ENCODE peak calls at places on chromosome 2, in seven cellular contexts. K, N, X, C, S, W and J are unnamed samples.

GRCh38 chr2:3766824-3767223 is 63.4 kb downstream of the DCDC2C start:
- DNase-seq in K (no peak), N (no peak), X (no peak), C (no peak), S (no peak), W (no peak), J (no peak)

GRCh38 chr2:100427627-100428258 is 10.3 kb upstream of the CHST10 start:
- DNase-seq in K (no peak), N (no peak), X (peak), C (peak), S (peak), W (peak), J (no peak)

GRCh38 chr2:210591663-210592062 is 35.3 kb downstream of the CPS1 start:
- DNase-seq in K (no peak), N (no peak), X (no peak), C (no peak), S (no peak), W (no peak), J (no peak)

GRCh38 chr2:180003566-180003965 is 3.5 kb downstream of the CWC22 start:
- DNase-seq in K (no peak), N (no peak), X (no peak), C (no peak), S (no peak), W (no peak), J (no peak)

GRCh38 chr2:166417669-166418068 is 41.9 kb upstream of the SCN9A start:
- DNase-seq in K (no peak), N (no peak), X (no peak), C (peak), S (no peak), W (no peak), J (peak)

GRCh38 chr2:189131986-189132385 is 47.6 kb downstream of the COL5A2 start:
- DNase-seq in K (no peak), N (no peak), X (no peak), C (no peak), S (no peak), W (no peak), J (no peak)

GRCh38 chr2:207937818-207938217 is 87.5 kb downstream of the PLEKHM3 start:
- DNase-seq in K (no peak), N (no peak), X (no peak), C (no peak), S (no peak), W (no peak), J (peak)

GRCh38 chr2:85888020-85888744 is 608 bp downstream of the ST3GAL5 start:
- DNase-seq in K (peak), N (no peak), X (no peak), C (peak), S (peak), W (no peak), J (no peak)

GRCh38 chr2:47501374-47502200 is 98.6 kb downstream of the MSH2 start:
- DNase-seq in K (no peak), N (no peak), X (no peak), C (peak), S (no peak), W (no peak), J (no peak)

GRCh38 chr2:33529771-33530481 is 53.5 kb downstream of the RASGRP3 start:
- DNase-seq in K (no peak), N (no peak), X (no peak), C (peak), S (no peak), W (no peak), J (no peak)

GRCh38 chr2:49294225-49294624 is 139.9 kb upstream of the FSHR start:
- DNase-seq in K (no peak), N (no peak), X (no peak), C (no peak), S (no peak), W (no peak), J (no peak)

GRCh38 chr2:19796036-19796703 is 105.6 kb downstream of the TTC32 start:
- DNase-seq in K (no peak), N (no peak), X (no peak), C (no peak), S (no peak), W (no peak), J (no peak)

GRCh38 chr2:88828397-88829137 is 137.1 kb downstream of the RPIA start:
- DNase-seq in K (no peak), N (no peak), X (peak), C (no peak), S (no peak), W (no peak), J (no peak)

DNA sequence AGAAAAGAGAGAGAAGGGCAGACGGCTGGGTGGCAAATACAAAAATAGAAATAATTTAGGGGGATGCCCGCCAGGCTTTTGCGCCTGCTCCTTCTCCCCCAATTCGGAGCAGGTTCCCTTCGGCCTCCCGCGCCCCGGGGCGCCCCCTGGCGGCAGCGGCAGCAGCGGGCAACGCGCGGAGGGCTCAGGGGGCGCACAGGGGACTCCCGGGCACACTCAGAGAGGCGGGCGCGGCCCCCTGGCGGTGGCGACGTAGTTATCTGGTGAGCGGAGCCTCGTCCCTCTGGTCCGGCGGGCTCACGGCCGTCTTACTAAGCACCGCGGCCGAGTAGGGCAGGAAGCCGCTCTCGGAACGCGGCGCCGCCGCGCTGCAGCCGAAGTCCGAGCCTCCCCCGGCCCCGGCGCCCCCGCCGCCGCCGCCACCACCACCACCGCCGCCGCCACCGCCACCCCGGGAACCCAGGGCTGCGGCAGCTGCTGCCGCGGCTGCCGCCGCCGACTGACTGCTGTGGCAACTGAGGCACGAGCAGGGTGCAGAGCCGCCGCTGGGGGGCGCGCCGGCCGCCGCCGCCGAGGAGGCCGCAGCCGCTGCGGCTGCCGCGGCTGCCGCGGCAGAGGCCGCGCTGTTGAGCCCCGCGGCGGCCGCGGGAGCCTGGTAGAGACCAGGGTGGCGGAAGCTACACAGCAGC is 3.8 kb downstream of the EVX2 start:
- DNase-seq in K (no peak), N (no peak), X (no peak), C (peak), S (no peak), W (no peak), J (no peak)
- H3K4me3 ChIP-seq in K (no peak), N (no peak), X (peak), C (peak), S (no peak), W (peak), J (no peak)

GRCh38 chr2:149587950-149588487 is 444 bp upstream of the MMADHC start:
- DNase-seq in K (no peak), N (no peak), X (no peak), C (no peak), S (no peak), W (no peak), J (no peak)
- H3K4me3 ChIP-seq in K (peak), N (peak), X (peak), C (peak), S (peak), W (peak), J (peak)

DNA sequence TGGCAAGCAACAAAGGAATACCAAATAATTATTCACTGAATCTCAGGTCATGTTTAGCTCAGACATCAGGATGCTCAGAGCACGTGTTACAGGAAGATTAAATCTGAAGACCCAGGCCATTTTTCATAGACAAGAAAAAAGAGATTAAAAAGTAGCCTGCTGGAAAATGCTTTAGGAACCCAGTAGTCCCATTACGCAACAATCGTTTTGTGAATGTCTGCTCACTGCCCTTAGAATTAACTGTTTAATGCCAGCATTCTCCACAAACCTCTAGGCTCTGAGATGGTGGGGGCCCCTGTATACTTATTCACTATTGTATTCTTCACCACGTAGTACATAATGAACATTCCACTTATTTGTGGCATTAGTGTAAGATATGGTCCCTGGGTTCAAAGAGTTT is 154.6 kb upstream of the NYAP2 start:
- DNase-seq in K (no peak), N (no peak), X (no peak), C (no peak), S (no peak), W (no peak), J (no peak)
- H3K4me3 ChIP-seq in K (no peak), N (no peak), X (no peak), C (no peak), S (no peak), W (no peak), J (no peak)

GRCh38 chr2:218858671-218859555 is 692 bp upstream of the WNT6 start:
- DNase-seq in K (peak), N (no peak), X (no peak), C (no peak), S (no peak), W (no peak), J (no peak)
- H3K4me3 ChIP-seq in K (no peak), N (peak), X (peak), C (no peak), S (no peak), W (peak), J (peak)

DNA sequence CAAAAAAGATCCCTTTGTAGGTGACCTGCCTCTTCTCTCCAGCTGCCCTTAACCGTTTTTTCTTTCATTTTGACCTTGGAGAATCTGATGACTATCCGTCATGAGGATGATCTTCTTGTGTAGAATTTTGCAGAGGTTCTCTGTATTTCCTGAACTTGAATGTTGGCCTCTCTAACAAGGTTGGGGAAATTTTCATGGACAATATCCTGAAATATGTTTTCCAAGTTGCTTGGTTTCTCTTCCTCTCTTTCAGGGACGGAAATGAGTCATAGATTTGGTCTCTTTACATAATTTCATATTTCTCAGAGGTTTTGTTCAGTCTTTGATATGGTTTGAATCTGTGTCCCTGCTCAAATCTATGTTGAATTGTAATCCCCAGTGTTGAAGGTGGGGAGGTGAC is 34.0 kb downstream of the ZC3H8 start:
- DNase-seq in K (no peak), N (no peak), X (no peak), C (no peak), S (no peak), W (no peak), J (no peak)
- H3K4me3 ChIP-seq in K (no peak), N (no peak), X (no peak), C (no peak), S (no peak), W (no peak), J (no peak)

GRCh38 chr2:150585221-150585971 is 97.9 kb upstream of the RND3 start:
- DNase-seq in K (no peak), N (no peak), X (no peak), C (no peak), S (no peak), W (no peak), J (no peak)
- H3K4me3 ChIP-seq in K (no peak), N (no peak), X (no peak), C (no peak), S (no peak), W (no peak), J (no peak)

DNA sequence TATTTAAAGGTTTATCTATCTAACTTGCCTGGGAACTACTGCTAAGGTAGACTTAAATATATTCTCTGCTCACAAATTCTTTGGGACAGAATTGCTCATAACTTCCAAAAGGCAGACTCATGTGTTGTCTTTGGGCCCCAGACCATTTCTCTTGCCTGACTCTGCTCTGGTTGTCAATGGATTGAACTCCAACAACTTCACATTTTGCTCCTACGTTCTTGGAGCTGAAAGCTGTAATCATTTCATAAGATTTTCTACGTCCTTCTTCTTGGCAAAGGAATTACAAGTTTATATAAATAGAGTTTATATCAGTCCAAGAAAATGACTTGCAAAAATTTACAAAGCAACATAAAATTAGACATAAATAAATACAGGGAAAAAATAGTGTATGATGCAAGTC is 32.9 kb upstream of the PPM1B start:
- DNase-seq in K (no peak), N (no peak), X (no peak), C (no peak), S (no peak), W (no peak), J (no peak)
- H3K4me3 ChIP-seq in K (no peak), N (no peak), X (no peak), C (no peak), S (no peak), W (no peak), J (no peak)

GRCh38 chr2:60456115-60456770 is 97.2 kb downstream of the BCL11A start:
- DNase-seq in K (no peak), N (no peak), X (no peak), C (no peak), S (no peak), W (no peak), J (no peak)

GRCh38 chr2:60453896-60454295 is 99.6 kb downstream of the BCL11A start:
- DNase-seq in K (no peak), N (no peak), X (no peak), C (no peak), S (no peak), W (no peak), J (no peak)

GRCh38 chr2:60447943-60448342 is 105.5 kb downstream of the BCL11A start:
- DNase-seq in K (no peak), N (no peak), X (no peak), C (no peak), S (no peak), W (no peak), J (no peak)

GRCh38 chr2:60450488-60450887 is 103.0 kb downstream of the BCL11A start:
- DNase-seq in K (no peak), N (no peak), X (no peak), C (no peak), S (no peak), W (no peak), J (no peak)

DNA sequence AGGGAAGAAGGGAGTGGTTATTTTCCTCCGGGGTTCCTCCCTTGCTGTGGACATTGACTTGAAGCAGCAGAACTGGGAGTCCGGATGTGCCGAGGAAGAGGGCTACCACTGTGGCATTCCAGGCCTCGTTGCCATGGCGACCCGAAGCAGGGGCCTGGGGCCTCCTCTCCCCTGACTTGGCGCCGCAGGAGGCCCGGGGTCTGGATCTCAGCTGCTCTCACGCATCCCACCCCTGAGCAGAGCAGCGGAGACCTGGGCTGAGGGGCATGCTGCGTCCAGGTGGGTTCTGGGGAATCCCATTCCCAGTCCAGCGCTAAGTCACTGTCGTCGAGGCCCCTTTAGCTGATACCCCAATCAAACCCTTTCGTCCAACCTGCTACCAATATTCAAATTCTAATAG is 100.2 kb downstream of the BCL11A start:
- DNase-seq in K (no peak), N (no peak), X (no peak), C (no peak), S (no peak), W (no peak), J (no peak)
- H3K4me3 ChIP-seq in K (no peak), N (no peak), X (no peak), C (no peak), S (no peak), W (no peak), J (no peak)

GRCh38 chr2:227719637-227720036 is 1.8 kb upstream of the SLC19A3 start:
- DNase-seq in K (no peak), N (no peak), X (no peak), C (peak), S (no peak), W (no peak), J (no peak)

GRCh38 chr2:227720680-227721079 is 2.9 kb upstream of the SLC19A3 start:
- DNase-seq in K (no peak), N (no peak), X (no peak), C (peak), S (no peak), W (no peak), J (no peak)

GRCh38 chr2:227717687-227718567 is at the start of gene SLC19A3:
- DNase-seq in K (peak), N (peak), X (peak), C (no peak), S (no peak), W (peak), J (no peak)

GRCh38 chr2:227710986-227711385 is 6.8 kb downstream of the SLC19A3 start:
- DNase-seq in K (no peak), N (no peak), X (no peak), C (no peak), S (no peak), W (no peak), J (no peak)

DNA sequence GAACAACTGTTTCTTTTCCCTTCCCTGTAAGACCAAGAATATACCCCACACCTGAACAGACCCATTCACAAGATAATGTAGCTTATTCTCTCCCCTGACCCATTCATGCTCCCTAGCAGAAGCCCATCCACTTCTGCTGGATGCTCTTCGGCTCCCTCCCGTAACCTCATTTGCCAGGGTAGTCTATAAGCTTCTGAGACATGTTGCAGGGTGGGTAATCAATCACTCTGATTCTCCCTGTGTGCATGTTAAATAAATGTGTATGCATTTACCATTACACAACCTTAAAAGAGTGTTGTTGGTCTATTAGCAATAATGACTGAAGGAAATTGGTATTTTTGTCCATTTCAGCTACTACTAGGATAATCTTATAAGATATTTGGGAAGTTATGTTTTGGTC is 1.3 kb downstream of the SLC19A3 start:
- DNase-seq in K (no peak), N (no peak), X (no peak), C (no peak), S (no peak), W (no peak), J (no peak)
- H3K4me3 ChIP-seq in K (no peak), N (no peak), X (no peak), C (no peak), S (no peak), W (no peak), J (no peak)